ENCODE peak calls at places on chromosomes 13 and 19, in nine cellular contexts. Y is NCI-H1417; R is AG09319; N is CD4-positive, alpha-beta memory T cell; T is HS-5; J is thyroid gland; F is ELR; A is neural progenitor cell; X is fibroblast of the aortic adventitia. S is an unnamed sample.
A peak's percentile ranks its signal among the peaks of the same experiment; 100 is the strongest.

GRCh38 chr19:11722414-11722813 is 16.3 kb downstream of the ZNF823 start:
- DNase-seq in Y (no peak), R (no peak), N (no peak), T (no peak), J (no peak), F (peak; percentile 8), A (no peak), X (no peak), S (no peak)

GRCh38 chr13:40368123-40368891 is 298.1 kb downstream of the FOXO1 start:
- DNase-seq in Y (no peak), R (no peak), N (no peak), T (no peak), J (no peak), F (no peak), A (no peak), X (no peak), S (no peak)

GRCh38 chr19:18845961-18846360 is 14.2 kb downstream of the UPF1 start:
- DNase-seq in Y (no peak), R (no peak), N (no peak), T (no peak), J (no peak), F (no peak), A (no peak), X (no peak), S (no peak)

GRCh38 chr13:77751513-77752456 is 54.3 kb downstream of the SLAIN1 start:
- DNase-seq in Y (peak; percentile 48), R (peak; percentile 11), N (peak; percentile 52), T (peak; percentile 9), J (peak; percentile 29), F (peak; percentile 58), A (peak; percentile 62), X (peak; percentile 63), S (peak; percentile 57)

GRCh38 chr13:64277097-64277496 is 2861.4 kb upstream of the PCDH20 start:
- DNase-seq in Y (no peak), R (no peak), N (no peak), T (no peak), J (no peak), F (no peak), A (no peak), X (no peak), S (no peak)

GRCh38 chr13:105920375-105920774 is 615.1 kb downstream of the EFNB2 start:
- DNase-seq in Y (no peak), R (no peak), N (no peak), T (peak; percentile 64), J (no peak), F (peak; percentile 93), A (peak; percentile 88), X (peak; percentile 8), S (no peak)

GRCh38 chr13:29892149-29892548 is 41.7 kb upstream of the UBL3 start:
- DNase-seq in Y (peak; percentile 60), R (no peak), N (no peak), T (no peak), J (no peak), F (no peak), A (no peak), X (no peak), S (no peak)

GRCh38 chr19:1455002-1455335 is 5.0 kb downstream of the APC2 start:
- DNase-seq in Y (no peak), R (no peak), N (no peak), T (no peak), J (no peak), F (no peak), A (no peak), X (no peak), S (no peak)

GRCh38 chr13:64534302-64534701 is 2695.8 kb downstream of the PCDH9 start:
- DNase-seq in Y (no peak), R (no peak), N (no peak), T (no peak), J (no peak), F (no peak), A (no peak), X (no peak), S (no peak)

GRCh38 chr13:39821977-39822376 is 166.5 kb downstream of the COG6 start:
- DNase-seq in Y (no peak), R (no peak), N (no peak), T (no peak), J (no peak), F (no peak), A (no peak), X (no peak), S (no peak)

GRCh38 chr19:39970674-39971379 is at the start of gene PSMC4:
- DNase-seq in Y (peak; percentile 97), R (peak; percentile 97), N (peak; percentile 98), T (peak; percentile 94), J (peak; percentile 99), F (peak; percentile 99), A (peak; percentile 98), X (peak; percentile 99), S (peak; percentile 98)

GRCh38 chr19:16417660-16418596 is 53.8 kb downstream of the EPS15L1 start:
- DNase-seq in Y (peak; percentile 19), R (no peak), N (peak; percentile 62), T (no peak), J (peak; percentile 61), F (peak; percentile 73), A (peak; percentile 81), X (peak; percentile 51), S (no peak)

GRCh38 chr13:49859568-49859967 is 67.1 kb upstream of the KPNA3 start:
- DNase-seq in Y (no peak), R (peak; percentile 79), N (no peak), T (peak; percentile 72), J (peak; percentile 16), F (peak; percentile 99), A (no peak), X (peak; percentile 92), S (peak; percentile 49)

GRCh38 chr13:111947876-111948275 is 119.1 kb upstream of the SOX1 start:
- DNase-seq in Y (no peak), R (no peak), N (no peak), T (no peak), J (no peak), F (no peak), A (no peak), X (no peak), S (no peak)

GRCh38 chr13:28402057-28402381 is 92.9 kb downstream of the FLT1 start:
- DNase-seq in Y (no peak), R (no peak), N (no peak), T (no peak), J (no peak), F (no peak), A (no peak), X (no peak), S (no peak)

GRCh38 chr13:26220575-26220974 is 1.5 kb downstream of the RNF6 start:
- DNase-seq in Y (no peak), R (no peak), N (no peak), T (no peak), J (no peak), F (peak; percentile 79), A (no peak), X (peak; percentile 54), S (no peak)

GRCh38 chr13:54357284-54357933 is 1328.8 kb downstream of the OLFM4 start:
- DNase-seq in Y (no peak), R (no peak), N (no peak), T (no peak), J (no peak), F (no peak), A (peak; percentile 10), X (no peak), S (no peak)

GRCh38 chr13:49240017-49240416 is 7.7 kb upstream of the CDADC1 start:
- DNase-seq in Y (peak; percentile 1), R (no peak), N (peak; percentile 39), T (no peak), J (no peak), F (peak; percentile 73), A (peak; percentile 39), X (peak; percentile 45), S (no peak)

GRCh38 chr19:10431943-10432735 is 11.8 kb downstream of the PDE4A start:
- DNase-seq in Y (peak; percentile 43), R (no peak), N (peak; percentile 61), T (no peak), J (peak; percentile 72), F (peak; percentile 57), A (peak; percentile 73), X (peak; percentile 27), S (no peak)

GRCh38 chr13:49530452-49530851 is 34.7 kb downstream of the PHF11 start:
- DNase-seq in Y (no peak), R (no peak), N (no peak), T (no peak), J (peak; percentile 45), F (no peak), A (no peak), X (no peak), S (no peak)

GRCh38 chr13:70171151-70171550 is 62.9 kb upstream of the KLHL1 start:
- DNase-seq in Y (no peak), R (no peak), N (no peak), T (peak; percentile 10), J (no peak), F (peak; percentile 57), A (no peak), X (no peak), S (peak; percentile 21)

GRCh38 chr13:76019421-76020044 is 383.4 kb downstream of the LMO7 start:
- DNase-seq in Y (no peak), R (no peak), N (no peak), T (no peak), J (no peak), F (peak; percentile 9), A (peak; percentile 79), X (no peak), S (no peak)

GRCh38 chr19:32606289-32606688 is 25.3 kb downstream of the PDCD5 start:
- DNase-seq in Y (no peak), R (no peak), N (no peak), T (no peak), J (no peak), F (no peak), A (no peak), X (no peak), S (no peak)

GRCh38 chr19:2984196-2984490 is 6.8 kb downstream of the TLE6 start:
- DNase-seq in Y (no peak), R (no peak), N (no peak), T (no peak), J (no peak), F (no peak), A (no peak), X (peak; percentile 79), S (no peak)

GRCh38 chr19:18306903-18307681 is 15.8 kb downstream of the LSM4 start:
- DNase-seq in Y (no peak), R (no peak), N (peak; percentile 36), T (no peak), J (no peak), F (no peak), A (no peak), X (peak; percentile 22), S (no peak)

GRCh38 chr19:36169084-36169760 is 17.0 kb upstream of the COX7A1 start:
- DNase-seq in Y (peak; percentile 52), R (no peak), N (no peak), T (no peak), J (peak; percentile 37), F (no peak), A (no peak), X (no peak), S (peak; percentile 25)

GRCh38 chr13:27965740-27966640 is 3.1 kb downstream of the CDX2 start:
- DNase-seq in Y (no peak), R (no peak), N (no peak), T (no peak), J (no peak), F (no peak), A (peak; percentile 87), X (no peak), S (no peak)

S was measured in kidney glomerular epithelial cell.